ENCODE peak calls at places on chromosomes 1 and 21, in eight cellular contexts. B, R, F, W, I, U, A and P are unnamed samples.

GRCh38 chr1:40032240-40032891 is 8.2 kb upstream of the CAP1 start:
- DNase-seq in B (no peak), R (peak), F (no peak), W (no peak), I (peak), U (peak), A (peak), P (peak)

GRCh38 chr1:36248250-36248894 is 24.1 kb downstream of the THRAP3 start:
- DNase-seq in B (no peak), R (peak), F (no peak), W (no peak), I (no peak), U (no peak), A (peak), P (peak)

GRCh38 chr1:101005871-101006270 is 19.7 kb downstream of the DPH5 start:
- DNase-seq in B (no peak), R (peak), F (no peak), W (no peak), I (no peak), U (no peak), A (no peak), P (peak)

GRCh38 chr1:93702102-93702827 is 20.6 kb upstream of the BCAR3 start:
- DNase-seq in B (no peak), R (no peak), F (no peak), W (no peak), I (no peak), U (no peak), A (no peak), P (no peak)

GRCh38 chr1:246860401-246860800 is 71.3 kb downstream of the AHCTF1 start:
- DNase-seq in B (no peak), R (peak), F (no peak), W (no peak), I (no peak), U (no peak), A (peak), P (no peak)

GRCh38 chr1:55214214-55214902 is 806 bp downstream of the USP24 start:
- DNase-seq in B (no peak), R (peak), F (peak), W (peak), I (peak), U (no peak), A (no peak), P (no peak)

GRCh38 chr1:9615316-9616063 is 26.8 kb downstream of the TMEM201 start:
- DNase-seq in B (no peak), R (peak), F (peak), W (peak), I (peak), U (peak), A (peak), P (peak)

GRCh38 chr1:202104073-202104472 is 18.6 kb upstream of the GPR37L1 start:
- DNase-seq in B (no peak), R (no peak), F (no peak), W (no peak), I (no peak), U (no peak), A (peak), P (no peak)

GRCh38 chr1:91700332-91700731 is 185.6 kb downstream of the TGFBR3 start:
- DNase-seq in B (no peak), R (peak), F (no peak), W (no peak), I (no peak), U (no peak), A (peak), P (peak)

GRCh38 chr21:46159841-46160562 is 4.6 kb upstream of the FTCD start:
- DNase-seq in B (no peak), R (no peak), F (peak), W (no peak), I (no peak), U (no peak), A (no peak), P (no peak)

GRCh38 chr1:10128081-10128765 is 82.1 kb upstream of the KIF1B start:
- DNase-seq in B (no peak), R (no peak), F (no peak), W (no peak), I (peak), U (no peak), A (no peak), P (no peak)

GRCh38 chr1:215076312-215076711 is 6.2 kb upstream of the KCNK2 start:
- DNase-seq in B (no peak), R (peak), F (no peak), W (no peak), I (no peak), U (no peak), A (peak), P (peak)

GRCh38 chr21:46498335-46499050 is 39.8 kb downstream of the DIP2A start:
- DNase-seq in B (no peak), R (no peak), F (no peak), W (no peak), I (no peak), U (no peak), A (peak), P (peak)

GRCh38 chr1:30780409-30780808 is 22.8 kb upstream of the LAPTM5 start:
- DNase-seq in B (no peak), R (no peak), F (no peak), W (no peak), I (no peak), U (no peak), A (no peak), P (no peak)